ENCODE peak calls at places on chromosomes 5 and 9, in ten cellular contexts. P, D, B, F, H, Z, J, X, W and N are unnamed samples.

GRCh38 chr5:159034083-159034824 is 65.5 kb downstream of the EBF1 start:
- DNase-seq in P (no peak), D (peak; percentile 7), B (no peak), F (no peak), H (no peak), Z (peak; percentile 68), J (no peak), X (no peak), W (no peak), N (no peak)

GRCh38 chr9:5438301-5439162 is 807 bp upstream of the PLGRKT start:
- DNase-seq in P (no peak), D (peak; percentile 58), B (peak; percentile 72), F (peak; percentile 78), H (no peak), Z (no peak), J (no peak), X (no peak), W (peak; percentile 16), N (no peak)

GRCh38 chr5:6830643-6831239 is 117.5 kb downstream of the TENT4A start:
- DNase-seq in P (no peak), D (no peak), B (peak; percentile 1), F (no peak), H (no peak), Z (no peak), J (no peak), X (no peak), W (no peak), N (no peak)

GRCh38 chr9:82397534-82397933 is 409.0 kb downstream of the SPATA31D1 start:
- DNase-seq in P (no peak), D (no peak), B (no peak), F (no peak), H (no peak), Z (no peak), J (no peak), X (no peak), W (no peak), N (no peak)

GRCh38 chr5:159022178-159022556 is 77.5 kb downstream of the EBF1 start:
- DNase-seq in P (no peak), D (no peak), B (peak; percentile 78), F (peak; percentile 92), H (no peak), Z (peak; percentile 93), J (no peak), X (no peak), W (peak; percentile 28), N (no peak)

GRCh38 chr5:134224905-134225779 is 731 bp downstream of the PPP2CA start:
- DNase-seq in P (peak; percentile 47), D (peak; percentile 77), B (peak; percentile 82), F (peak; percentile 57), H (peak; percentile 29), Z (peak; percentile 85), J (peak; percentile 21), X (peak; percentile 89), W (peak; percentile 85), N (peak; percentile 55)

GRCh38 chr9:113427629-113428028 is 17.1 kb downstream of the C9orf43 start:
- DNase-seq in P (no peak), D (no peak), B (no peak), F (peak; percentile 61), H (no peak), Z (no peak), J (no peak), X (no peak), W (no peak), N (no peak)

GRCh38 chr5:152262667-152263066 is 142.4 kb downstream of the NMUR2 start:
- DNase-seq in P (no peak), D (no peak), B (no peak), F (no peak), H (no peak), Z (no peak), J (no peak), X (peak; percentile 38), W (peak; percentile 33), N (no peak)

GRCh38 chr5:127997131-127997775 is 86.3 kb upstream of the SLC12A2 start:
- DNase-seq in P (no peak), D (no peak), B (peak; percentile 26), F (no peak), H (no peak), Z (no peak), J (no peak), X (no peak), W (no peak), N (no peak)

GRCh38 chr9:2179557-2179956 is 164.4 kb downstream of the SMARCA2 start:
- DNase-seq in P (no peak), D (peak; percentile 2), B (no peak), F (peak; percentile 9), H (no peak), Z (no peak), J (no peak), X (no peak), W (no peak), N (no peak)

GRCh38 chr5:174229640-174230350 is 184.3 kb downstream of the NSG2 start:
- DNase-seq in P (no peak), D (peak; percentile 39), B (peak; percentile 98), F (peak; percentile 54), H (no peak), Z (peak; percentile 79), J (no peak), X (no peak), W (no peak), N (no peak)

GRCh38 chr5:170135796-170136490 is 30.2 kb downstream of the FOXI1 start:
- DNase-seq in P (no peak), D (no peak), B (no peak), F (no peak), H (peak; percentile 11), Z (no peak), J (no peak), X (no peak), W (no peak), N (no peak)

GRCh38 chr9:12817702-12818101 is 42.9 kb downstream of the LURAP1L start:
- DNase-seq in P (no peak), D (peak; percentile 72), B (peak; percentile 75), F (no peak), H (no peak), Z (no peak), J (no peak), X (no peak), W (peak; percentile 2), N (no peak)

GRCh38 chr5:178383919-178384814 is 151.6 kb upstream of the PHYKPL start:
- DNase-seq in P (no peak), D (no peak), B (no peak), F (no peak), H (no peak), Z (no peak), J (no peak), X (peak; percentile 85), W (peak; percentile 88), N (no peak)

GRCh38 chr9:18492612-18493011 is 18.7 kb downstream of the ADAMTSL1 start:
- DNase-seq in P (no peak), D (no peak), B (peak; percentile 71), F (peak; percentile 76), H (no peak), Z (no peak), J (no peak), X (no peak), W (no peak), N (no peak)

GRCh38 chr5:43409809-43410271 is 2.4 kb downstream of the CCL28 start:
- DNase-seq in P (no peak), D (peak; percentile 54), B (no peak), F (no peak), H (no peak), Z (no peak), J (no peak), X (no peak), W (no peak), N (no peak)

GRCh38 chr9:37295178-37295577 is 127.3 kb upstream of the GRHPR start:
- DNase-seq in P (no peak), D (no peak), B (no peak), F (no peak), H (no peak), Z (no peak), J (no peak), X (no peak), W (no peak), N (no peak)

GRCh38 chr5:170067152-170067551 is 38.5 kb upstream of the FOXI1 start:
- DNase-seq in P (no peak), D (no peak), B (no peak), F (no peak), H (no peak), Z (no peak), J (no peak), X (no peak), W (peak; percentile 14), N (no peak)

GRCh38 chr9:100098241-100098886 is 436 bp downstream of the ERP44 start:
- DNase-seq in P (peak; percentile 15), D (peak; percentile 89), B (peak; percentile 46), F (peak; percentile 35), H (peak; percentile 53), Z (peak; percentile 53), J (no peak), X (peak; percentile 44), W (peak; percentile 87), N (peak; percentile 13)

GRCh38 chr9:119368681-119369581 is at the start of gene BRINP1:
- DNase-seq in P (no peak), D (peak; percentile 92), B (peak; percentile 74), F (peak; percentile 19), H (no peak), Z (peak; percentile 76), J (no peak), X (peak; percentile 92), W (peak; percentile 58), N (no peak)

GRCh38 chr5:175572922-175573321 is 84.9 kb upstream of the HRH2 start:
- DNase-seq in P (no peak), D (no peak), B (peak; percentile 81), F (no peak), H (no peak), Z (no peak), J (no peak), X (no peak), W (no peak), N (no peak)

GRCh38 chr9:95316794-95317118 is 753 bp downstream of the FANCC start:
- DNase-seq in P (peak; percentile 11), D (peak; percentile 75), B (peak; percentile 72), F (peak; percentile 45), H (peak; percentile 49), Z (peak; percentile 87), J (no peak), X (peak; percentile 96), W (peak; percentile 87), N (no peak)

GRCh38 chr5:3639175-3639574 is 43.5 kb downstream of the IRX1 start:
- DNase-seq in P (no peak), D (no peak), B (no peak), F (no peak), H (no peak), Z (no peak), J (no peak), X (no peak), W (no peak), N (no peak)

GRCh38 chr9:88370346-88370745 is 17.9 kb upstream of the SPIN1 start:
- DNase-seq in P (no peak), D (no peak), B (no peak), F (no peak), H (no peak), Z (peak; percentile 34), J (no peak), X (no peak), W (peak; percentile 46), N (no peak)

GRCh38 chr9:112777914-112778313 is 27.4 kb downstream of the SNX30 start:
- DNase-seq in P (no peak), D (peak; percentile 27), B (peak; percentile 64), F (peak; percentile 33), H (no peak), Z (no peak), J (no peak), X (no peak), W (no peak), N (no peak)

GRCh38 chr9:69945671-69946141 is 97.9 kb upstream of the MAMDC2 start:
- DNase-seq in P (no peak), D (peak; percentile 4), B (peak; percentile 36), F (peak; percentile 83), H (no peak), Z (no peak), J (no peak), X (no peak), W (no peak), N (no peak)

GRCh38 chr9:69276775-69277174 is 48.2 kb upstream of the ENTREP1 start:
- DNase-seq in P (no peak), D (no peak), B (no peak), F (no peak), H (no peak), Z (no peak), J (no peak), X (no peak), W (peak; percentile 6), N (no peak)

GRCh38 chr9:132780230-132781007 is 97.7 kb downstream of the AK8 start:
- DNase-seq in P (no peak), D (no peak), B (no peak), F (no peak), H (no peak), Z (no peak), J (no peak), X (no peak), W (no peak), N (no peak)